ENCODE peak calls at places on chromosomes 6 and 20, in seven cellular contexts. B is choroid plexus epithelial cell, P is suprapubic skin, E is GM20000, U is AG04449, T is nephron progenitor cell, L is tibial nerve. N is an unnamed sample.

GRCh38 chr6:157488635-157489226 is 107.7 kb downstream of the ZDHHC14 start:
- DNase-seq in B (no peak), P (no peak), E (no peak), U (no peak), T (no peak), L (no peak), N (no peak)

GRCh38 chr6:106757267-106757666 is 127.9 kb downstream of the QRSL1 start:
- DNase-seq in B (no peak), P (no peak), E (no peak), U (no peak), T (no peak), L (no peak), N (no peak)

GRCh38 chr6:158321960-158322359 is 9.7 kb downstream of the TULP4 start:
- DNase-seq in B (peak), P (no peak), E (no peak), U (no peak), T (no peak), L (no peak), N (no peak)

GRCh38 chr20:50655325-50655880 is 35.9 kb downstream of the RIPOR3 start:
- DNase-seq in B (peak), P (peak), E (no peak), U (peak), T (no peak), L (peak), N (no peak)

GRCh38 chr6:118783931-118784528 is 109.9 kb upstream of the ASF1A start:
- DNase-seq in B (peak), P (no peak), E (no peak), U (no peak), T (no peak), L (no peak), N (no peak)

GRCh38 chr20:661474-662288 is 8.7 kb upstream of the SRXN1 start:
- DNase-seq in B (no peak), P (no peak), E (no peak), U (no peak), T (peak), L (no peak), N (no peak)

GRCh38 chr6:130070306-130070705 is 51.9 kb downstream of the L3MBTL3 start:
- DNase-seq in B (no peak), P (no peak), E (no peak), U (no peak), T (no peak), L (no peak), N (no peak)

GRCh38 chr20:8568068-8568467 is 436.0 kb downstream of the PLCB1 start:
- DNase-seq in B (peak), P (no peak), E (no peak), U (no peak), T (no peak), L (no peak), N (no peak)

GRCh38 chr6:166275714-166276166 is 32.5 kb downstream of the PRR18 start:
- DNase-seq in B (peak), P (no peak), E (peak), U (no peak), T (peak), L (peak), N (peak)

GRCh38 chr6:144008501-144009245 is 614 bp upstream of the PLAGL1 start:
- DNase-seq in B (no peak), P (no peak), E (peak), U (no peak), T (no peak), L (no peak), N (no peak)

GRCh38 chr6:17536586-17536985 is 63.5 kb upstream of the FAM8A1 start:
- DNase-seq in B (no peak), P (no peak), E (peak), U (no peak), T (no peak), L (no peak), N (no peak)

GRCh38 chr20:44970243-44970757 is 4.0 kb downstream of the STK4 start:
- DNase-seq in B (no peak), P (no peak), E (no peak), U (no peak), T (no peak), L (no peak), N (no peak)

GRCh38 chr6:3804981-3805380 is 44.2 kb upstream of the FAM50B start:
- DNase-seq in B (no peak), P (no peak), E (no peak), U (no peak), T (no peak), L (no peak), N (no peak)

GRCh38 chr6:84916704-84917103 is 152.3 kb upstream of the TBX18 start:
- DNase-seq in B (no peak), P (no peak), E (no peak), U (no peak), T (no peak), L (no peak), N (no peak)
- TF ChIP-seq CTCF in B (no peak), P (no peak), E (no peak), U (no peak), T (no peak), L (no peak), N (no peak)

GRCh38 chr20:58228103-58228483 is 360 bp downstream of the ANKRD60 start:
- DNase-seq in B (peak), P (peak), E (peak), U (no peak), T (peak), L (no peak), N (no peak)
- TF ChIP-seq CTCF in B (no peak), P (no peak), E (no peak), U (no peak), T (no peak), L (no peak), N (no peak)

GRCh38 chr20:2340136-2340535 is 40.6 kb upstream of the TGM6 start:
- DNase-seq in B (no peak), P (no peak), E (no peak), U (no peak), T (no peak), L (no peak), N (no peak)
- TF ChIP-seq CTCF in B (no peak), P (no peak), E (no peak), U (no peak), T (no peak), L (no peak), N (no peak)

DNA sequence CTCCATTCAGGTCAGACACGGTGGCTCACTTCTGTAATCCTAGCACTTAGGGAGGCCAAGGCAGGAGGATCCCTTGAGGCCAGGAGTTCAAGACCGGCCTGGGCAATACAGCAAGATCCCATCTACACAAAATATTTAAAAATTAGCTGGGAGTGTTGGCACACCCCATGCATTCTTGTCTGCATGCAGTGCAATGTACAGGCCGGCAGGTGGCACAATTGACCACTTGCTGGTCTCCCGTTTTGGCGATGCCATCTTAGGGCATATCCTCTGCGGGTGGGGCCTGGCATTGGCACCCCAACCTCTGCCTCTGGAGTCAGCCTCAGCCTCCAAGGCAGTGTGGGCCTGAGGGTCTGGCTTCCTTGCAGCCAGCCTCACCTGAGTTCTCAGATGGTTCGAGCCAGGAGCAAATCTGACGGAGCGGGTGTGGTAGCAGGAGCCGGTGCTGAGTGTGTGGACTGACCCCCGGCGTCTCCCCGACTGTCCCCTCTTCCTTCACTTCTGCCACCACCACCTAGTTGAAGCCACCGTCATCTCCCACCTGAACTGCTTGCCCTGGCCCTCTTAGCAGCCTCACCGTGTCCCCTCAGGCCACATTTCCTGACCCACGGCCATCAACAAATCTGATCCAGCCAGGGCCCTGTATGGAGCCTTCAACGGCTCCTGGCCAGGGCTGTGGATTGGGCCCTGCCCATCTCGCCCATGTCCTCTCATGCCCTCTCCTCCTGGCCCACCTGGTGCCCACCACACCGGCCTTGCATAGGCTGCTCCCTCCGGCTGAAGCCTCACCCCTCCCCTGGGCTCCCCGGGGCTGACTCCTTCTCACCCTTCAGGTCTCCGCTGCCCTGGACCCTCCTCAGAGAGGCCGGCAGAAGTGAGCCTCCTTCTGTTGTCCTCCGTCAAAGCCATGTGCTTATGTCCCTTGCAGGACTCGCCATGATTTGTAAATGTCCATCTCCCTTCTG is 44.0 kb downstream of the EFCAB8 start:
- DNase-seq in B (peak), P (no peak), E (peak), U (no peak), T (peak), L (peak), N (peak)
- TF ChIP-seq CTCF in B (peak), P (peak), E (peak), U (peak), T (peak), L (peak), N (peak)

DNA sequence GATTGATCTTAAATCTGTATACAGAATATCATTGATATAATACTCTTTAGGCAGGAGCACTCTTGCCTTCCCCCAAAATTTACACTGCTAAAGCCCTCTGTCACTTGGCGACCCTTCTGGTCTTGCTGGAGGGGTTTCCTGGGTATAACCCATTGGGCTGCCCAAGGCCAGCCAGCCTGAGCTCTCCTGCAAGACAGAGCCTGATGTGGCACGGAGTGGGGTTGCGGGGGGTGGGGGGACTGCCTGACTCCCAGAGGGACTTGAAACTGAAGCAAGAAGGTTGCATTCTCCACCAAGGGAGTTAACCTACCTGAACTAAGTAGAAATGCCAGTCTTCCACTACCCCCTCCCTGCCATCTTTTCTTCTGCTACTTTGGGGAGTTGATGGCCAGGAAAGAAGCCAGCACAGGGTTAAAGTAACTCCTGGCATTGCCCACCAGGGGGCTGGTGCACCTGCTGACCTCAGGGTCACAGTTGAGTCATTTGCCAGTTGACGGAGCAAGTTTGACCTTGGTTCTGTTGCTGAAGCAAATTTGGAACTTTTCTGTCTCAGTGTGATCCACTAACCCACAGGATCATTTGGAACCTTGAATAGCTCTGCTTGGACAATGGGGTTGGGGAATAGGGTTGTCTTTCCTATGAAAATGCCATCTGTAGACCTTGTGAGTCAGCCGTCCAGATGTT is 79.4 kb downstream of the ASXL1 start:
- DNase-seq in B (no peak), P (no peak), E (no peak), U (no peak), T (no peak), L (no peak), N (no peak)
- TF ChIP-seq CTCF in B (peak), P (no peak), E (no peak), U (no peak), T (no peak), L (no peak), N (no peak)